ENCODE peak calls at places on chromosome 14, in six cellular contexts. T is A549; F is NCI-H2171 treated with DMSO at 0.1 percent for 48 hours; Q is HuH-7.5; R is NCI-H2029; H is stimulated activated CD8-positive, alpha-beta memory T cell treated with anti-CD3 and anti-CD28 coated beads, Interleukin-12 subunit alpha, Interleukin-12 subunit beta, amount 100 ng/mL, for 1 hour. B is an unnamed sample.

GRCh38 chr14:55731247-55731872 is 151.4 kb downstream of the KTN1 start:
- DNase-seq in T (no peak), H (no peak), Q (no peak), R (no peak), F (no peak), B (no peak)

GRCh38 chr14:22976620-22977433 is 5.5 kb downstream of the AJUBA start:
- DNase-seq in H (no peak), F (peak), T (peak), R (peak), Q (peak), B (no peak)

GRCh38 chr14:86712727-86713126 is 1182.8 kb downstream of the FLRT2 start:
- DNase-seq in R (no peak), F (no peak), T (no peak), Q (no peak), H (no peak), B (no peak)

GRCh38 chr14:53285806-53286205 is 132.7 kb upstream of the DDHD1 start:
- DNase-seq in R (no peak), H (no peak), T (no peak), Q (no peak), F (no peak), B (no peak)

GRCh38 chr14:65792208-65792905 is 379.8 kb downstream of the FUT8 start:
- DNase-seq in H (no peak), T (peak), R (no peak), F (no peak), Q (no peak), B (no peak)

GRCh38 chr14:53567236-53567785 is 389.3 kb downstream of the BMP4 start:
- DNase-seq in R (no peak), T (no peak), Q (no peak), F (no peak), H (no peak), B (no peak)

GRCh38 chr14:103094406-103095209 is at the start of gene EXOC3L4:
- DNase-seq in Q (no peak), T (no peak), R (no peak), F (no peak), H (no peak), B (no peak)

GRCh38 chr14:95365401-95365800 is 45.7 kb upstream of the CLMN start:
- DNase-seq in T (no peak), Q (no peak), R (no peak), H (no peak), F (no peak), B (no peak)

GRCh38 chr14:82251434-82251833 is 717.8 kb upstream of the SEL1L start:
- DNase-seq in F (no peak), T (no peak), H (no peak), Q (no peak), R (no peak), B (no peak)

GRCh38 chr14:93705513-93706156 is 82.7 kb downstream of the PRIMA1 start:
- DNase-seq in H (no peak), F (no peak), Q (no peak), T (no peak), R (no peak), B (no peak)

GRCh38 chr14:73610692-73611091 is 1.6 kb upstream of the ACOT6 start:
- DNase-seq in R (no peak), Q (no peak), F (no peak), H (no peak), T (no peak), B (no peak)

GRCh38 chr14:34593740-34594375 is 36.1 kb downstream of the SNX6 start:
- DNase-seq in Q (no peak), R (no peak), T (no peak), H (no peak), F (no peak), B (no peak)

GRCh38 chr14:27881063-27881462 is 885.5 kb upstream of the FOXG1 start:
- DNase-seq in R (no peak), Q (no peak), F (no peak), T (no peak), H (no peak), B (no peak)

GRCh38 chr14:100840286-100840685 is 14.4 kb downstream of the MEG3 start:
- DNase-seq in Q (no peak), R (no peak), T (no peak), H (no peak), F (no peak), B (no peak)

GRCh38 chr14:32230695-32231280 is 27.7 kb upstream of the RNU6-8 start:
- DNase-seq in T (peak), Q (no peak), R (no peak), H (no peak), F (no peak), B (no peak)

GRCh38 chr14:99072956-99073355 is 199.0 kb downstream of the BCL11B start:
- DNase-seq in F (no peak), R (no peak), Q (no peak), T (no peak), H (no peak), B (no peak)

GRCh38 chr14:53951661-53952265 is 4.9 kb downstream of the BMP4 start:
- DNase-seq in T (no peak), Q (no peak), F (no peak), R (no peak), H (no peak), B (no peak)

GRCh38 chr14:28308727-28309126 is 457.9 kb upstream of the FOXG1 start:
- DNase-seq in T (no peak), Q (no peak), F (no peak), R (no peak), H (no peak), B (no peak)

GRCh38 chr14:55671641-55672040 is 91.6 kb downstream of the KTN1 start:
- DNase-seq in Q (no peak), F (no peak), R (no peak), H (no peak), T (no peak), B (no peak)

GRCh38 chr14:99064262-99064954 is 207.6 kb downstream of the BCL11B start:
- DNase-seq in T (no peak), F (no peak), R (no peak), Q (no peak), H (no peak), B (no peak)

GRCh38 chr14:68658029-68658509 is 134.8 kb downstream of the ZFP36L1 start:
- DNase-seq in Q (no peak), F (no peak), R (no peak), H (no peak), T (no peak), B (no peak)

GRCh38 chr14:63318835-63319234 is at the start of gene GPHB5:
- DNase-seq in T (no peak), F (no peak), Q (no peak), H (no peak), R (no peak), B (no peak)

GRCh38 chr14:70652871-70653270 is 11.2 kb downstream of the TTC9 start:
- DNase-seq in F (no peak), R (no peak), T (no peak), Q (no peak), H (no peak), B (no peak)

GRCh38 chr14:96844857-96845570 is 47.8 kb downstream of the VRK1 start:
- DNase-seq in F (no peak), T (no peak), H (no peak), R (no peak), Q (no peak), B (no peak)

GRCh38 chr14:63438065-63438757 is 105.0 kb downstream of the PPP2R5E start:
- DNase-seq in T (peak), H (no peak), F (no peak), R (peak), Q (peak), B (no peak)

GRCh38 chr14:96751505-96751904 is 45.7 kb upstream of the VRK1 start:
- DNase-seq in T (no peak), Q (no peak), F (no peak), H (no peak), R (no peak), B (no peak)

GRCh38 chr14:64654931-64655330 is 49.3 kb upstream of the PLEKHG3 start:
- DNase-seq in T (no peak), H (no peak), F (no peak), Q (no peak), R (no peak), B (no peak)

GRCh38 chr14:56118611-56119181 is 485 bp downstream of the PELI2 start:
- DNase-seq in H (no peak), Q (no peak), R (no peak), T (no peak), F (no peak), B (no peak)

GRCh38 chr14:95291859-95292542 is 27.7 kb downstream of the CLMN start:
- DNase-seq in R (peak), H (no peak), T (no peak), F (peak), Q (no peak), B (no peak)

GRCh38 chr14:75238728-75239455 is 39.7 kb upstream of the FOS start:
- DNase-seq in Q (no peak), F (no peak), T (no peak), H (no peak), R (no peak), B (no peak)

GRCh38 chr14:72049462-72049861 is 117.2 kb downstream of the RGS6 start:
- DNase-seq in R (no peak), F (no peak), Q (no peak), H (no peak), T (no peak), B (no peak)

GRCh38 chr14:76104802-76105355 is 46.8 kb upstream of the GPATCH2L start:
- DNase-seq in T (no peak), Q (no peak), R (no peak), H (no peak), F (no peak), B (no peak)

GRCh38 chr14:35335388-35336092 is 43.4 kb downstream of the PSMA6 start:
- DNase-seq in R (peak), H (no peak), F (no peak), T (peak), Q (no peak), B (no peak)

GRCh38 chr14:99590746-99591555 is 13.1 kb downstream of the CCDC85C start:
- DNase-seq in Q (no peak), R (no peak), H (no peak), F (no peak), T (no peak), B (no peak)

GRCh38 chr14:31391977-31392503 is 28.3 kb downstream of the HEATR5A start:
- DNase-seq in Q (no peak), F (no peak), R (no peak), H (no peak), T (no peak), B (no peak)

B was measured in activated gamma-delta T cell treated with anti-CD3 and anti-CD28 coated beads, Interleukin-2, amount 50 U/mL, for 16 hours.